ENCODE peak calls at places on chromosomes 2 and 18, in four cellular contexts. K, Z, U and P are unnamed samples.

GRCh38 chr2:121133551-121134319 is 151.3 kb downstream of the TFCP2L1 start:
- DNase-seq in K (no peak), Z (no peak), U (no peak), P (no peak)

GRCh38 chr2:135066710-135067109 is 14.6 kb downstream of the RAB3GAP1 start:
- DNase-seq in U (no peak), K (no peak), Z (no peak), P (no peak)

GRCh38 chr2:20852139-20852538 is 29.2 kb upstream of the LDAH start:
- DNase-seq in Z (no peak), U (no peak), K (no peak), P (no peak)

GRCh38 chr2:105697781-105698449 is 46.8 kb upstream of the NCK2 start:
- DNase-seq in K (no peak), Z (no peak), U (no peak), P (peak; percentile 34)

GRCh38 chr2:162210385-162210784 is 32.9 kb downstream of the FAP start:
- DNase-seq in U (no peak), Z (no peak), K (no peak), P (no peak)

GRCh38 chr2:226154610-226155009 is 645.0 kb downstream of the IRS1 start:
- DNase-seq in Z (no peak), K (no peak), U (no peak), P (no peak)

GRCh38 chr2:96138146-96139145 is at the start of gene ASTL:
- DNase-seq in Z (no peak), U (no peak), K (peak; percentile 61), P (peak; percentile 45)

GRCh38 chr18:7632152-7633098 is 65.3 kb downstream of the PTPRM start:
- DNase-seq in Z (no peak), U (no peak), K (no peak), P (no peak)

GRCh38 chr2:181354626-181355025 is 102.6 kb upstream of the ITGA4 start:
- DNase-seq in K (no peak), U (no peak), Z (no peak), P (no peak)

GRCh38 chr2:231104115-231104713 is 20.6 kb downstream of the HTR2B start:
- DNase-seq in Z (peak; percentile 9), U (no peak), K (peak; percentile 37), P (peak; percentile 74)

GRCh38 chr18:31149351-31149750 is 13.3 kb downstream of the DSC1 start:
- DNase-seq in Z (no peak), K (no peak), U (no peak), P (no peak)

GRCh38 chr2:113114224-113114945 is 13.0 kb upstream of the IL1RN start:
- DNase-seq in Z (no peak), K (no peak), U (no peak), P (no peak)